ENCODE peak calls at places on chromosomes 7 and 10, in seven cellular contexts. S, X, K, C, O, A and J are unnamed samples.

GRCh38 chr7:23315366-23315765 is 16.2 kb downstream of the MALSU1 start:
- DNase-seq in C (no peak), X (no peak), S (no peak), O (no peak), K (no peak), A (no peak), J (no peak)

GRCh38 chr7:134089446-134089845 is 37.7 kb upstream of the LRGUK start:
- DNase-seq in S (no peak), O (peak; percentile 7), X (no peak), A (no peak), K (no peak), C (no peak), J (no peak)

GRCh38 chr10:57699944-57700343 is 567.8 kb downstream of the IPMK start:
- DNase-seq in A (no peak), S (no peak), C (no peak), X (no peak), O (no peak), K (no peak), J (no peak)

GRCh38 chr10:123536176-123536845 is 129.8 kb upstream of the GPR26 start:
- DNase-seq in O (no peak), A (no peak), K (no peak), X (no peak), S (no peak), C (no peak), J (no peak)

GRCh38 chr10:71753960-71754505 is 19.3 kb downstream of the VSIR start:
- DNase-seq in C (no peak), A (no peak), O (no peak), X (no peak), K (no peak), S (no peak), J (no peak)

GRCh38 chr7:117157121-117157870 is 165.6 kb downstream of the WNT2 start:
- DNase-seq in S (peak; percentile 41), O (peak; percentile 93), X (no peak), K (no peak), A (no peak), C (peak; percentile 29), J (peak; percentile 14)

GRCh38 chr10:18474111-18474455 is 177.3 kb downstream of the NSUN6 start:
- DNase-seq in C (no peak), X (no peak), K (no peak), A (no peak), S (no peak), O (no peak), J (no peak)

GRCh38 chr7:159050703-159051102 is 94.0 kb downstream of the VIPR2 start:
- DNase-seq in C (no peak), O (no peak), X (no peak), K (no peak), S (no peak), A (no peak), J (no peak)

GRCh38 chr10:95414844-95415545 is 124.2 kb upstream of the PDLIM1 start:
- DNase-seq in A (no peak), O (no peak), K (no peak), C (peak; percentile 50), X (no peak), S (no peak), J (no peak)

GRCh38 chr10:130127612-130128607 is 8.3 kb upstream of the GLRX3 start:
- DNase-seq in O (peak; percentile 72), X (no peak), K (peak; percentile 83), S (peak; percentile 81), A (no peak), C (no peak), J (peak; percentile 85)

GRCh38 chr10:127832456-127832855 is 60.3 kb downstream of the CLRN3 start:
- DNase-seq in A (no peak), X (no peak), S (no peak), C (no peak), K (no peak), O (no peak), J (no peak)

GRCh38 chr10:131461093-131461492 is 149.6 kb upstream of the TCERG1L start:
- DNase-seq in S (no peak), O (no peak), C (no peak), X (no peak), A (no peak), K (no peak), J (no peak)

GRCh38 chr7:74525140-74525539 is 71.4 kb downstream of the GTF2IRD1 start:
- DNase-seq in C (no peak), S (no peak), A (no peak), X (no peak), O (no peak), K (no peak), J (no peak)

GRCh38 chr10:128178319-128178937 is 52.2 kb upstream of the MKI67 start:
- DNase-seq in K (peak; percentile 61), C (no peak), O (peak; percentile 54), S (peak; percentile 45), X (no peak), A (no peak), J (peak; percentile 48)

GRCh38 chr7:134948246-134948645 is 38.1 kb upstream of the AGBL3 start:
- DNase-seq in K (no peak), A (no peak), O (no peak), C (no peak), S (no peak), X (no peak), J (no peak)

GRCh38 chr10:69102429-69102828 is 14.5 kb downstream of the SRGN start:
- DNase-seq in K (no peak), C (no peak), O (no peak), X (no peak), S (no peak), A (no peak), J (no peak)

GRCh38 chr10:118812393-118812740 is 57.6 kb upstream of the CACUL1 start:
- DNase-seq in A (no peak), K (no peak), S (no peak), C (no peak), O (no peak), X (no peak), J (no peak)

GRCh38 chr7:81869670-81870069 is 99.8 kb upstream of the HGF start:
- DNase-seq in K (no peak), S (no peak), O (no peak), X (no peak), C (no peak), A (no peak), J (no peak)

GRCh38 chr10:61478621-61479312 is 25.6 kb upstream of the TMEM26 start:
- DNase-seq in O (peak; percentile 42), C (no peak), S (no peak), K (no peak), X (no peak), A (no peak), J (no peak)
- TF ChIP-seq CTCF in O (peak; percentile 66), C (no peak), S (no peak), K (no peak), X (no peak), A (no peak), J (no peak)

GRCh38 chr7:128200376-128200775 is 40.7 kb upstream of the LEP start:
- DNase-seq in X (no peak), K (no peak), A (no peak), S (no peak), C (no peak), O (no peak), J (no peak)

GRCh38 chr7:128201067-128201689 is 39.9 kb upstream of the LEP start:
- DNase-seq in O (no peak), X (peak; percentile 43), S (peak; percentile 22), C (no peak), A (no peak), K (no peak), J (no peak)

GRCh38 chr7:128197989-128198580 is 43.0 kb upstream of the LEP start:
- DNase-seq in C (no peak), O (no peak), K (no peak), X (no peak), A (no peak), S (no peak), J (no peak)

GRCh38 chr7:128194533-128195282 is 46.4 kb upstream of the LEP start:
- DNase-seq in A (no peak), K (no peak), S (no peak), X (no peak), O (no peak), C (no peak), J (no peak)

GRCh38 chr7:128197586-128197985 is 43.5 kb upstream of the LEP start:
- DNase-seq in X (no peak), K (no peak), S (no peak), O (no peak), C (no peak), A (no peak), J (no peak)
- TF ChIP-seq CTCF in X (no peak), K (no peak), S (no peak), O (no peak), C (no peak), A (no peak), J (no peak)

GRCh38 chr7:96136600-96137239 is 185.2 kb downstream of the SLC25A13 start:
- DNase-seq in O (no peak), C (no peak), A (no peak), K (no peak), X (no peak), S (no peak), J (peak; percentile 8)
- TF ChIP-seq CTCF in O (no peak), C (no peak), A (no peak), K (no peak), X (no peak), S (no peak), J (no peak)

DNA sequence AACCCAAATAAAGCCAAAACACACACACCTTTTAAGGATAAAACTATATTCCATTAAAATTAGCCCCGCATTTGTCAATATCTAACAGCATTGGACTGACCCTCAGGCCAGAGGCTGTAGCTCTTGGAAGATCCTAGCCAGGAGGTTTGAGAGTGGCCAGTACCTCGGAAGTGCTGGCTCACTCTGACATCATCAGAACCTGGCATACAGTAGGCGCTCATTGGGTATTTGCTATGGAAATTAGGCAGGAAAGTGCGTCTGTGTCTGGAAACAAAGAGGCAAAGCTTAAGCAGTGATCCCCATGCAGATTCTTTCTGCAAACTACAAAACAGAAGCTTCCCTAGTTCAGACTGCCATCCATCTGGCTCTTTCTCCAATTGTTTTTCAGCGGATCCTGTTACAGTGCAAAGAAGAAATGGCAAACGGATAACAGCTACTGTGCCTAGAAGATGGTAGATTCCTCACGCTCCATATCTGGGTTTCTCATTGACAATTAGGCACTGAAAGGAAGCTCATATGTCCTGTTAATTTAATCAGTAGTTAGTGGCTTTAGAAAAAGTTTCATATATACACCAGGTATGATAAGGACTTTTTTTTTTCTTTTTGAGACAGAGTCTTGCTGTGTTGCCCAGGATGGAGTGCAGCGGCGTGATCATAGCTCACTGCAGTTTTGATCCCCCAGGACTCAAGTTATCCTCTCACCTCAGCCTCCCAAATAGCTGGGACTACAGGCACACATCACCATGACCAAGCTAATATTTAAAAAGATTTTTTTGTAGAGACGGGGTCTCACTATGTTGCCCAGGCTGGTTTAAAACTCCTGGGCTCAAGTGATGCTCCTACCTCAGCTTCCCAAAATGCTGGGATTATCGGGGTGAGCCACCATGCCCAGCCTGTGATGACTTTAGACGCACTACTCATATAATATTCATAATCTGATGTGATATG is 1.9 kb upstream of the PRKCQ start:
- DNase-seq in A (no peak), S (no peak), O (no peak), C (no peak), X (no peak), K (no peak), J (no peak)
- TF ChIP-seq CTCF in A (no peak), S (no peak), O (no peak), C (no peak), X (no peak), K (no peak), J (no peak)